ENCODE peak calls at places on chromosomes 6 and 20, in six cellular contexts. Y is GM23338; E is progenitor cell of endocrine pancreas; V is HCT116; G is CD4-positive, alpha-beta T cell; S is OCI-LY7. U is an unnamed sample.

GRCh38 chr6:2111162-2111677 is 134.2 kb downstream of the GMDS start:
- DNase-seq in V (peak; percentile 21), S (no peak), E (no peak), Y (no peak), G (no peak), U (no peak)

GRCh38 chr20:2756056-2756611 is 44.3 kb downstream of the CPXM1 start:
- DNase-seq in Y (peak; percentile 86), V (peak; percentile 19), E (no peak), S (no peak), G (no peak), U (no peak)

GRCh38 chr20:19761853-19762252 is 3.8 kb downstream of the RIN2 start:
- DNase-seq in E (no peak), G (no peak), S (no peak), Y (no peak), V (no peak), U (no peak)

GRCh38 chr20:57558614-57559285 is 2.2 kb upstream of the PCK1 start:
- DNase-seq in E (no peak), G (no peak), Y (no peak), V (no peak), S (no peak), U (no peak)

GRCh38 chr6:78580923-78581322 is 286.4 kb upstream of the IRAK1BP1 start:
- DNase-seq in V (no peak), S (no peak), Y (no peak), G (no peak), E (no peak), U (no peak)

GRCh38 chr20:5085380-5085779 is 34.4 kb downstream of the PCNA start:
- DNase-seq in V (no peak), S (no peak), E (no peak), Y (no peak), G (no peak), U (peak; percentile 78)

GRCh38 chr6:111805511-111806181 is 67.6 kb downstream of the FYN start:
- DNase-seq in S (peak; percentile 8), Y (no peak), E (no peak), V (no peak), G (no peak), U (no peak)

GRCh38 chr6:329888-330691 is 37.8 kb downstream of the DUSP22 start:
- DNase-seq in E (no peak), G (no peak), S (peak; percentile 42), V (no peak), Y (peak; percentile 65), U (no peak)

DNA sequence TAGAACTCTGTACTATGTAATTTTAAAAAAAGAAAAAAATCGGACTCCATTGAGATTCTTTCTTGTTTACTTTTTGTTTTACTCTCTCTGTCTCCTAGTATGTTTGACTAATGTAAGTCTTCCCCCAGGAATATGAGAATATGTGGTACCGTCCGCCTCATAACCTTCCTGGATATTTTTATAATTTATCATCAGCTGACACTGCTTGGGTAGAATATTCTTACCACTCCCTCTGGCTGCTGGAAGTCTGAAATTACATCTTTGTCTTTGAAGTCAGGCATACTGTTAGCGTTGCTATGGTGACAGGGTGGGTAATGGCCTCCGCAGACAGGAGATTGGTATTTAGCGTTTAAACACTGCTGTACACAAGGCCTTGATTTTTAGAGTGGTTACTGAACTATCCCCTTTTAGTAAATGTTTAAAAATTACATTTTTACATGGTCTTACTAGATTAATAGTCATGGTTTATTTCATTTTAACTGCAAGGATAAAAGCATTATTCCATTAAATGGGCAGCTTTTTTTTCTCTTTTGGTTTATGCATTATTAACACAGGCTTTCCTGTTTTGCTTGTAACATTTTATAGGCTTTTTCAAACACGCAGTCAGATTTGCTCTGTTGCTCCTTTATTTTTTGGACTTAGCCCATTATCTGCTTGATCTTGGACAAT is 176.4 kb downstream of the ARID1B start:
- DNase-seq in S (peak; percentile 19), E (no peak), V (peak; percentile 42), G (peak; percentile 17), Y (peak; percentile 84), U (no peak)
- TF ChIP-seq CTCF in S (no peak), E (no peak), V (no peak), G (peak; percentile 18), Y (peak; percentile 22), U (no peak)

GRCh38 chr6:16276991-16277981 is 38.9 kb downstream of the GMPR start:
- DNase-seq in V (peak; percentile 83), E (peak; percentile 30), Y (peak; percentile 87), G (no peak), S (peak; percentile 7), U (no peak)
- TF ChIP-seq CTCF in V (peak; percentile 69), E (peak; percentile 45), Y (peak; percentile 56), G (no peak), S (peak; percentile 43), U (no peak)

GRCh38 chr6:127342946-127343752 is at the start of gene ECHDC1:
- DNase-seq in Y (peak; percentile 79), E (peak; percentile 47), G (peak; percentile 60), S (peak; percentile 76), V (peak; percentile 62), U (peak; percentile 50)
- TF ChIP-seq CTCF in Y (no peak), E (no peak), G (no peak), S (no peak), V (no peak), U (no peak)

GRCh38 chr6:31940256-31940664 is 5.6 kb upstream of the CFB start:
- DNase-seq in E (no peak), G (no peak), S (no peak), V (no peak), Y (peak; percentile 29), U (no peak)
- TF ChIP-seq CTCF in E (no peak), G (no peak), S (no peak), V (no peak), Y (no peak), U (no peak)

GRCh38 chr20:25499855-25500434 is 85.4 kb downstream of the NINL start:
- DNase-seq in E (no peak), G (no peak), S (no peak), Y (no peak), V (no peak), U (no peak)
- TF ChIP-seq CTCF in E (no peak), G (no peak), S (no peak), Y (no peak), V (no peak), U (no peak)

DNA sequence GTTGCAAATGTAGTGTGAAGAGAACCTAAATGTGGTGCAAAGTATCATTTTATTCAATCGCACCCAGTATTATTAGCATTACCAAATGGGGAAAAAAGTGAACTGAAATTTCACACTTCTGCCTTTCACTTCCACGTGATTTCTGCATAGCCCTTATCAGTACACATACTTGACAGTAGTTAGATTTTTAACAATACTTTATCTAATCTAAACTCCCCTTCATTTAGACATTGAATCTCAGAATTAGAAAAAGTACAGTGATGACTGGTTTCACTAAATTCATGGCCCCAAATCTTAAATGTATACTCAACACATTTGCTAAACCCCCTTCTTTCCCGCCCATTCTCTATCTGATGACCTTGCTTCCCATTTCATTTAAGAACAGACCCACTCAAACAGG is 14.3 kb downstream of the STX7 start:
- DNase-seq in E (no peak), G (no peak), V (no peak), Y (no peak), S (peak; percentile 81), U (no peak)
- TF ChIP-seq CTCF in E (no peak), G (no peak), V (no peak), Y (no peak), S (no peak), U (no peak)

DNA sequence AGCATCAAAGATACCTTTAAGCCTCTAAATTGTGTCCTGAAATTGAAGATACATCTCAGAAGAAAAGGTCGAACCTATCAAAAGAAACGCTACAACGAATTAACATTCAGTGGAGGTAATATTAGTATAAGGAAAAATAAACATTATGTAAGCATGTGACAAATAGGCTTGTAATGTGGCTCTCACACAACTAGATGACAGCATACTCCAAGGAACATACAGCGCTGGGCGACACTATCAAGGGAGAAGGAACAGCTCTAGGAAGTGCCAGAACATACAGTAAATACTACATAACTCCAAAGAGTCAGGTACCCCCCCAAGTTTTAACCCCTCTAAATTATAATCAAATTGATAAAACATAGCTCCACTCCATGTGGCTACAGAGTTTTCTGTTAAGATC is 103.5 kb downstream of the LAMP5 start:
- DNase-seq in V (peak; percentile 61), S (no peak), G (no peak), Y (peak; percentile 70), E (no peak), U (no peak)
- TF ChIP-seq CTCF in V (peak; percentile 51), S (peak; percentile 45), G (no peak), Y (peak; percentile 78), E (peak; percentile 75), U (no peak)

GRCh38 chr6:128357391-128358110 is 162.8 kb downstream of the PTPRK start:
- DNase-seq in S (no peak), V (no peak), E (no peak), Y (no peak), G (no peak), U (no peak)

GRCh38 chr6:128347123-128347522 is 173.3 kb downstream of the PTPRK start:
- DNase-seq in G (no peak), S (no peak), V (no peak), E (no peak), Y (no peak), U (no peak)

GRCh38 chr6:128351255-128351514 is 169.2 kb downstream of the PTPRK start:
- DNase-seq in E (no peak), S (no peak), G (no peak), V (no peak), Y (no peak), U (no peak)

GRCh38 chr6:128350416-128351254 is 169.8 kb downstream of the PTPRK start:
- DNase-seq in S (no peak), V (no peak), G (no peak), E (no peak), Y (no peak), U (no peak)

GRCh38 chr6:128352331-128352730 is 168.1 kb downstream of the PTPRK start:
- DNase-seq in G (no peak), Y (no peak), S (no peak), E (no peak), V (no peak), U (no peak)
- TF ChIP-seq CTCF in G (no peak), Y (no peak), S (no peak), E (no peak), V (no peak), U (no peak)

U was measured in CD14-positive monocyte.